ENCODE peak calls at places on chromosomes 7 and 10, in four cellular contexts. B, M, Y and K are unnamed samples.

GRCh38 chr7:41188163-41189130 is 514.4 kb downstream of the INHBA start:
- DNase-seq in Y (no peak), M (no peak), B (no peak), K (no peak)

GRCh38 chr10:9562001-9562505 is 1455.6 kb upstream of the CELF2 start:
- DNase-seq in Y (no peak), B (no peak), M (no peak), K (no peak)

GRCh38 chr10:46325021-46325420 is 38.2 kb downstream of the ANTXRL start:
- DNase-seq in Y (peak; percentile 41), B (no peak), M (no peak), K (no peak)

GRCh38 chr10:28710227-28710889 is 33.0 kb downstream of the BAMBI start:
- DNase-seq in Y (no peak), B (peak; percentile 25), M (no peak), K (no peak)

GRCh38 chr7:44796034-44796503 is 412 bp upstream of the PPIA start:
- DNase-seq in B (no peak), M (peak; percentile 49), Y (no peak), K (no peak)

GRCh38 chr10:26662864-26663263 is 34.6 kb upstream of the PDSS1 start:
- DNase-seq in M (no peak), B (no peak), Y (no peak), K (no peak)

GRCh38 chr7:46576950-46577349 is 655.9 kb upstream of the IGFBP3 start:
- DNase-seq in Y (no peak), B (no peak), M (no peak), K (no peak)

GRCh38 chr7:157022681-157023588 is 12.5 kb upstream of the MNX1 start:
- DNase-seq in B (no peak), Y (no peak), M (no peak), K (no peak)

GRCh38 chr7:141702047-141702567 is at the start of gene DENND11:
- DNase-seq in B (peak; percentile 62), M (no peak), Y (peak; percentile 82), K (peak; percentile 74)

GRCh38 chr10:110615057-110615630 is 29.0 kb upstream of the RBM20 start:
- DNase-seq in Y (no peak), B (no peak), M (no peak), K (no peak)

GRCh38 chr7:157271991-157272324 is 64.8 kb upstream of the DNAJB6 start:
- DNase-seq in B (no peak), Y (peak; percentile 6), M (peak; percentile 86), K (no peak)

GRCh38 chr7:128108129-128108528 is 76.9 kb upstream of the LRRC4 start:
- DNase-seq in Y (no peak), M (no peak), B (no peak), K (no peak)

GRCh38 chr7:128812514-128813168 is 17.6 kb upstream of the FLNC start:
- DNase-seq in B (peak; percentile 54), Y (peak; percentile 89), M (no peak), K (no peak)

GRCh38 chr7:156034397-156034796 is 222.1 kb upstream of the SHH start:
- DNase-seq in B (no peak), M (no peak), Y (no peak), K (no peak)

GRCh38 chr7:140512317-140513000 is 33.2 kb upstream of the MKRN1 start:
- DNase-seq in Y (peak; percentile 73), B (peak; percentile 52), M (peak; percentile 30), K (peak; percentile 79)

GRCh38 chr10:1102392-1102791 is 46.2 kb downstream of the WDR37 start:
- DNase-seq in B (no peak), M (no peak), Y (no peak), K (no peak)

GRCh38 chr10:79044846-79045245 is 23.9 kb upstream of the ZMIZ1 start:
- DNase-seq in M (no peak), Y (no peak), B (no peak), K (no peak)

GRCh38 chr10:29151011-29151410 is 137.9 kb upstream of the LYZL1 start:
- DNase-seq in Y (no peak), M (no peak), B (no peak), K (no peak)

GRCh38 chr10:7945025-7945424 is 109.5 kb upstream of the GATA3 start:
- DNase-seq in M (no peak), B (no peak), Y (no peak), K (no peak)

GRCh38 chr10:110857265-110858158 is 14.2 kb upstream of the PDCD4 start:
- DNase-seq in B (no peak), M (no peak), Y (peak; percentile 57), K (peak; percentile 78)

GRCh38 chr7:27094304-27095049 is 1.3 kb downstream of the HOXA1 start:
- DNase-seq in Y (no peak), B (no peak), M (no peak), K (no peak)

GRCh38 chr7:110531186-110531585 is 559.7 kb upstream of the LRRN3 start:
- DNase-seq in Y (no peak), B (no peak), M (no peak), K (no peak)

GRCh38 chr10:94066411-94066810 is 72.7 kb downstream of the PLCE1 start:
- DNase-seq in Y (peak; percentile 12), B (no peak), M (no peak), K (no peak)

GRCh38 chr10:11684717-11685645 is 57.2 kb upstream of the ECHDC3 start:
- DNase-seq in Y (peak; percentile 72), B (peak; percentile 65), M (peak; percentile 90), K (no peak)

GRCh38 chr7:71220210-71220695 is 88.3 kb downstream of the GALNT17 start:
- DNase-seq in M (no peak), B (no peak), Y (no peak), K (no peak)

GRCh38 chr7:111987115-111987826 is 218.9 kb downstream of the DOCK4 start:
- DNase-seq in B (no peak), M (no peak), Y (no peak), K (no peak)

GRCh38 chr10:61900829-61901783 is at the start of gene ARID5B:
- DNase-seq in B (no peak), Y (peak; percentile 51), M (no peak), K (peak; percentile 62)

GRCh38 chr10:131902691-131903090 is 1.9 kb downstream of the PPP2R2D start:
- DNase-seq in Y (no peak), M (no peak), B (no peak), K (no peak)

GRCh38 chr7:142811154-142811737 is 40.5 kb downstream of the PRSS2 start:
- DNase-seq in M (no peak), Y (peak; percentile 76), B (no peak), K (no peak)

GRCh38 chr10:33807527-33808377 is 473.3 kb upstream of the NRP1 start:
- DNase-seq in B (no peak), Y (no peak), M (no peak), K (no peak)

GRCh38 chr10:107144490-107144889 is 20.0 kb downstream of the SORCS1 start:
- DNase-seq in B (no peak), M (no peak), Y (no peak), K (peak; percentile 29)

GRCh38 chr10:46314046-46314445 is 27.2 kb downstream of the ANTXRL start:
- DNase-seq in Y (peak; percentile 42), B (no peak), M (no peak), K (peak; percentile 54)

GRCh38 chr10:103184615-103185014 is 8.5 kb downstream of the NT5C2 start:
- DNase-seq in Y (no peak), B (no peak), M (no peak), K (no peak)

GRCh38 chr10:13907570-13907969 is 320.8 kb downstream of the PRPF18 start:
- DNase-seq in M (no peak), B (no peak), Y (no peak), K (no peak)

GRCh38 chr7:123023126-123023525 is 27.6 kb upstream of the TAS2R16 start:
- DNase-seq in B (no peak), M (no peak), Y (no peak), K (no peak)

GRCh38 chr7:88942815-88943501 is 147.4 kb upstream of the TEX47 start:
- DNase-seq in M (no peak), Y (no peak), B (no peak), K (no peak)

GRCh38 chr7:30869794-30870491 is 41.7 kb upstream of the AQP1 start:
- DNase-seq in M (no peak), B (peak; percentile 54), Y (no peak), K (peak; percentile 40)

GRCh38 chr10:7272008-7272407 is 138.8 kb downstream of the SFMBT2 start:
- DNase-seq in Y (no peak), B (no peak), M (no peak), K (no peak)

GRCh38 chr10:34327184-34327583 is 487.9 kb downstream of the PARD3 start:
- DNase-seq in Y (no peak), B (no peak), M (no peak), K (peak; percentile 41)

DNA sequence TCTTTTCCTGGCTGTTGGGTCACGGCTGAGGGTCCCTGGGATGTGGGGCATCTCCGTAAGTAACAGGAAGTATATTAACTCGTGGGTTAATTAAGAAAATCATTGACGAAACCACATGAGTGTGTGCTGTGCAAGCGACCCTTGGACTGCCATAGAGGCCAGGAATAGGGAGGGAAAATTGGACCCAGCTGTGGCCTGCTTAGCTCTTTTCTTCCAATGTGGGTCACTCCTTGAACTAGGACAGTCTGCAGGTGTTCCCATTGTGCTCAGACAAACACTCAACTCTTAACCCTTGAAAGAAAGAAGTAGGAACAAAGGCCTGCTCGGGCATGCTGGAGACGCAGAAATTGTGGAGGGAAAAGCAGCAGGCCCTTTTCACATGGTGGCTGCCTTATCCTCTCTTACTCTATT is 25.6 kb upstream of the PLEKHA1 start:
- DNase-seq in B (no peak), M (no peak), Y (no peak), K (no peak)
- H3K4me1 ChIP-seq in B (no peaks in the 10 kb centered on the region), M (no peaks in the 10 kb centered on the region), Y (no peaks in the 10 kb centered on the region), K (no peaks in the 10 kb centered on the region)

GRCh38 chr7:15647309-15647708 is 39.2 kb downstream of the MEOX2 start:
- DNase-seq in Y (no peak), B (no peak), M (no peak), K (no peak)

GRCh38 chr7:15648461-15648961 is 38.0 kb downstream of the MEOX2 start:
- DNase-seq in Y (no peak), M (no peak), B (no peak), K (no peak)

GRCh38 chr7:15643000-15643705 is 43.3 kb downstream of the MEOX2 start:
- DNase-seq in M (no peak), Y (no peak), B (peak; percentile 7), K (peak; percentile 8)
- TF ChIP-seq CTCF in M (no peak), Y (no peak), B (no peak), K (no peak)

GRCh38 chr10:21293518-21294356 is 231.7 kb downstream of the SKIDA1 start:
- DNase-seq in Y (no peak), M (no peak), B (no peak), K (no peak)
- H3K4me3 ChIP-seq in Y (no peak overlapping the region), M (no peak overlapping the region), B (peak overlapping the region; percentile 37), K (peak overlapping the region; percentile 39)

DNA sequence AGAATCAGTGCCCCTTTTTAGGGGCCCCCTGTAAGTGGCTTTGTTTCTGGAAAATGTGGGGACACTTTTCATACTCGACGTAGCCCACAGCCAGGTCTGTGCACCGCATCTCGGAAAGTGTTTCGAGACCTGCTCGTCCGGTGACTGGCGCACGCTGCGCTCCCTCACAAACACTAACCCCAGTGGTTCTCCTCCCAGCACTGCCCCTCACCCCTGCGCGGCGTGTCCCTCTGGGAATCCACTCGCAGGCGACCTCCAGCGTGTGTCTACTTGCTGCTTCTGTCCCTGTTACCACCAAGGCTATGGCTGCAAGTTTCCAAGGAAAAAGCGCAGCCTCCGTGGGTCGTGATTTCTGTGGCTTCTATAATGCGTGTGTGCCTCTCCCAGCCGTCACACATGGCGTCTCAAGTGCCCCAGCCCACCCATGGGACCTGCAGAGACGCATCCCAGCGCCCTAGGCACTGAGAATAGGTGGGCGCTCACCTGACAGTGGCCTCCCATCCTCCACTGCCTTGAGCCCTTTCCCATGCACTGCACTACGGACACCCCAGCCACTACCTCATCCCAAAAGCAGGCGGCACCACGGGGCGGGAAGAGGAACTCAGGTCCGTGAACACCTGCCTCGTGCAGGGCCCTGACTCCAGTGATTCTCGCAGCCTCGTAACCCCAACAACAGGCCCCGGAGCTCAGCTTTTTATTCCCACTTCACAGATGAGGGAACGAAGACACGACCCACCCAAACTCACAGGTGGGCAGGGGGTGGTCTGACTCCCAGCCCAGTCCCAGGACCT is 49.3 kb downstream of the PTPRN2 start:
- DNase-seq in M (no peak), Y (no peak), B (no peak), K (no peak)
- H3K4me1 ChIP-seq in M (no peaks in the 10 kb centered on the region), Y (peaks cover 4% of the 10 kb centered on the region), B (no peaks in the 10 kb centered on the region), K (no peaks in the 10 kb centered on the region)